ENCODE peak calls at places on chromosomes 12 and 14, in four cellular contexts. One of them, this sample, is unnamed.
A peak's percentile ranks its signal among the peaks of the same experiment; 100 is the strongest.

GRCh38 chr14:78950654-78951053 is 780.5 kb downstream of the NRXN3 start:
- DNase-seq in GM12878: no peak
- DNase-seq in HepG2: no peak
- DNase-seq in K562: no peak
- DNase-seq in this sample: no peak

GRCh38 chr12:93824514-93825500 is 147.6 kb downstream of the CRADD start:
- DNase-seq in GM12878: no peak
- DNase-seq in HepG2: no peak
- DNase-seq in K562: no peak
- DNase-seq in this sample: no peak

GRCh38 chr12:102757154-102757873 is 159.7 kb downstream of the PAH start:
- DNase-seq in GM12878: no peak
- DNase-seq in HepG2: no peak
- DNase-seq in K562: no peak
- DNase-seq in this sample: no peak

GRCh38 chr14:50061664-50062437 is 54.5 kb downstream of the VCPKMT start:
- DNase-seq in GM12878: peak; percentile 84
- DNase-seq in HepG2: peak; percentile 76
- DNase-seq in K562: peak; percentile 52
- DNase-seq in this sample: no peak

GRCh38 chr12:3083241-3083921 is 6.2 kb downstream of the TSPAN9 start:
- DNase-seq in GM12878: no peak
- DNase-seq in HepG2: no peak
- DNase-seq in K562: no peak
- DNase-seq in this sample: no peak

GRCh38 chr12:39892146-39892545 is 213.7 kb downstream of the SLC2A13 start:
- DNase-seq in GM12878: no peak
- DNase-seq in HepG2: no peak
- DNase-seq in K562: no peak
- DNase-seq in this sample: no peak

GRCh38 chr12:55861871-55862270 is 19.1 kb upstream of the MMP19 start:
- DNase-seq in GM12878: no peak
- DNase-seq in HepG2: no peak
- DNase-seq in K562: no peak
- DNase-seq in this sample: no peak

GRCh38 chr12:74365178-74365964 is 172.3 kb upstream of the ATXN7L3B start:
- DNase-seq in GM12878: no peak
- DNase-seq in HepG2: peak; percentile 21
- DNase-seq in K562: peak; percentile 40
- DNase-seq in this sample: no peak

GRCh38 chr12:42208574-42208973 is 29.5 kb downstream of the YAF2 start:
- DNase-seq in GM12878: no peak
- DNase-seq in HepG2: no peak
- DNase-seq in K562: no peak
- DNase-seq in this sample: no peak

GRCh38 chr14:89078021-89078676 is 253.7 kb downstream of the TTC8 start:
- DNase-seq in GM12878: no peak
- DNase-seq in HepG2: no peak
- DNase-seq in K562: no peak
- DNase-seq in this sample: no peak

GRCh38 chr12:90281156-90281868 is 572.7 kb upstream of the ATP2B1 start:
- DNase-seq in GM12878: no peak
- DNase-seq in HepG2: no peak
- DNase-seq in K562: no peak
- DNase-seq in this sample: no peak

GRCh38 chr12:124497658-124498057 is 69.8 kb downstream of the NCOR2 start:
- DNase-seq in GM12878: no peak
- DNase-seq in HepG2: no peak
- DNase-seq in K562: no peak
- DNase-seq in this sample: no peak

GRCh38 chr12:95259368-95259767 is 41.8 kb downstream of the VEZT start:
- DNase-seq in GM12878: no peak
- DNase-seq in HepG2: no peak
- DNase-seq in K562: no peak
- DNase-seq in this sample: no peak

GRCh38 chr12:121797937-121798801 is 4.7 kb upstream of the RHOF start:
- DNase-seq in GM12878: no peak
- DNase-seq in HepG2: no peak
- DNase-seq in K562: peak; percentile 65
- DNase-seq in this sample: no peak

GRCh38 chr14:91892918-91893527 is 25.7 kb upstream of the TC2N start:
- DNase-seq in GM12878: no peak
- DNase-seq in HepG2: peak; percentile 20
- DNase-seq in K562: peak; percentile 54
- DNase-seq in this sample: no peak

GRCh38 chr12:19856389-19856788 is 417.1 kb downstream of the AEBP2 start:
- DNase-seq in GM12878: no peak
- DNase-seq in HepG2: no peak
- DNase-seq in K562: no peak
- DNase-seq in this sample: no peak

GRCh38 chr12:31004666-31005065 is 69.0 kb upstream of the DDX11 start:
- DNase-seq in GM12878: no peak
- DNase-seq in HepG2: no peak
- DNase-seq in K562: no peak
- DNase-seq in this sample: no peak

GRCh38 chr14:61434315-61434714 is 112.9 kb downstream of the PRKCH start:
- DNase-seq in GM12878: no peak
- DNase-seq in HepG2: no peak
- DNase-seq in K562: no peak
- DNase-seq in this sample: no peak

GRCh38 chr14:44170099-44170498 is 337.0 kb downstream of the FSCB start:
- DNase-seq in GM12878: no peak
- DNase-seq in HepG2: no peak
- DNase-seq in K562: no peak
- DNase-seq in this sample: no peak

GRCh38 chr12:90959538-90960139 is 4.7 kb upstream of the CCER1 start:
- DNase-seq in GM12878: no peak
- DNase-seq in HepG2: peak; percentile 26
- DNase-seq in K562: peak; percentile 13
- DNase-seq in this sample: no peak

GRCh38 chr14:33676135-33676566 is 274.7 kb downstream of the EGLN3 start:
- DNase-seq in GM12878: no peak
- DNase-seq in HepG2: peak; percentile 60
- DNase-seq in K562: peak; percentile 48
- DNase-seq in this sample: peak; percentile 36

GRCh38 chr12:44603701-44604100 is 272.4 kb downstream of the NELL2 start:
- DNase-seq in GM12878: no peak
- DNase-seq in HepG2: no peak
- DNase-seq in K562: no peak
- DNase-seq in this sample: no peak

GRCh38 chr12:132489602-132490239 is at the start of gene FBRSL1:
- DNase-seq in GM12878: no peak
- DNase-seq in HepG2: peak; percentile 72
- DNase-seq in K562: peak; percentile 99
- DNase-seq in this sample: peak; percentile 46

GRCh38 chr12:100794441-100795192 is at the start of gene ANO4:
- DNase-seq in GM12878: no peak
- DNase-seq in HepG2: no peak
- DNase-seq in K562: no peak
- DNase-seq in this sample: peak; percentile 53

GRCh38 chr12:100789975-100790374 is 4.6 kb upstream of the ANO4 start:
- DNase-seq in GM12878: no peak
- DNase-seq in HepG2: no peak
- DNase-seq in K562: no peak
- DNase-seq in this sample: no peak

GRCh38 chr12:100790558-100790957 is 4.0 kb upstream of the ANO4 start:
- DNase-seq in GM12878: no peak
- DNase-seq in HepG2: no peak
- DNase-seq in K562: no peak
- DNase-seq in this sample: no peak

GRCh38 chr12:100793182-100793581 is 1.4 kb upstream of the ANO4 start:
- DNase-seq in GM12878: no peak
- DNase-seq in HepG2: no peak
- DNase-seq in K562: no peak
- DNase-seq in this sample: no peak

DNA sequence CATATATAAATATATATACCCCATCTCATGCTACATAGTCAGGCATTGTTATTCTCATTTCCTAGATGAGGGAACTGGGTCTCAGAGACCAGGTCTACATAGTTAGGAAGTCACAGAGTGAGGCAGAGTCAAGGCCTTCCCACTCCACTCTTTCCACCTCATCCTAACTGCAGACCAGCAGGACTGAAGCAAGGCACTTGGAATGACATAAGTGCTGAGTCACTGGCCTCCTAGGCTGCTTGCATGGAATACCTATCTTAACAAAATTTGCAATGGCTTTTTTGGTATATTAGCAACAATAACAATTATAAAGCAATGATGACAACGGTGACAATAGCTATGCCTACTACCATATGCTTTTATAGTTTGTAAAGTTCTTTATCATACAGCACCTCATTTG is 5.4 kb upstream of the ANO4 start:
- DNase-seq in GM12878: no peak
- DNase-seq in HepG2: no peak
- DNase-seq in K562: no peak
- DNase-seq in this sample: no peak
- TF ChIP-seq ATF2 in GM12878: no peak
- TF ChIP-seq ATF2 in HepG2: no peak
- TF ChIP-seq ATF2 in K562: no peak
- TF ChIP-seq ATF2 in this sample: no peak

GRCh38 chr12:59149995-59150642 is 229.8 kb upstream of the LRIG3 start:
- DNase-seq in GM12878: peak; percentile 21
- DNase-seq in HepG2: peak; percentile 77
- DNase-seq in K562: peak; percentile 23
- DNase-seq in this sample: no peak

GRCh38 chr12:59158681-59159080 is 238.4 kb upstream of the LRIG3 start:
- DNase-seq in GM12878: no peak
- DNase-seq in HepG2: no peak
- DNase-seq in K562: no peak
- DNase-seq in this sample: no peak

GRCh38 chr12:59151243-59151642 is 230.9 kb upstream of the LRIG3 start:
- DNase-seq in GM12878: no peak
- DNase-seq in HepG2: no peak
- DNase-seq in K562: no peak
- DNase-seq in this sample: no peak

GRCh38 chr12:59158066-59158465 is 237.8 kb upstream of the LRIG3 start:
- DNase-seq in GM12878: no peak
- DNase-seq in HepG2: no peak
- DNase-seq in K562: no peak
- DNase-seq in this sample: no peak

DNA sequence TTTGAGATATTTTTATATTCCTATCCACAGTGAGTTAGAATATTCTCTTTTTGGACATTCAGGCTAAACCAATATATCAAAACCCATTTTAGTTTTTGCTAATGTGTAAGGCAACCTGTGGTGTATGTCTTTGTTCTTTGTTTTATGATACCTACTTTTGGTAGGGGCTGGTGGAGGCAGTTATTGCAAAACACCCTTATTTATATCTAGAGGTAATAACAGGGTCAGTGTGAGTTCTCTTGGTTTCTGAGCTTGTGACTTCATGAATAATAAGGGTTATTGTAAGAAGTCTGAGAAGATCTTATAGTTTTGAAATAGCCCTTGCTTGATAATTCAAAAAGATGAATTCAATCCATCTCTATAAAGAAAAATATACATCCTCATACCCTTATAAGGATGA is 235.1 kb upstream of the LRIG3 start:
- DNase-seq in GM12878: no peak
- DNase-seq in HepG2: no peak
- DNase-seq in K562: no peak
- DNase-seq in this sample: no peak
- TF ChIP-seq HDAC2 in GM12878: no peak
- TF ChIP-seq HDAC2 in HepG2: no peak
- TF ChIP-seq HDAC2 in K562: no peak
- TF ChIP-seq HDAC2 in this sample: no peak

DNA sequence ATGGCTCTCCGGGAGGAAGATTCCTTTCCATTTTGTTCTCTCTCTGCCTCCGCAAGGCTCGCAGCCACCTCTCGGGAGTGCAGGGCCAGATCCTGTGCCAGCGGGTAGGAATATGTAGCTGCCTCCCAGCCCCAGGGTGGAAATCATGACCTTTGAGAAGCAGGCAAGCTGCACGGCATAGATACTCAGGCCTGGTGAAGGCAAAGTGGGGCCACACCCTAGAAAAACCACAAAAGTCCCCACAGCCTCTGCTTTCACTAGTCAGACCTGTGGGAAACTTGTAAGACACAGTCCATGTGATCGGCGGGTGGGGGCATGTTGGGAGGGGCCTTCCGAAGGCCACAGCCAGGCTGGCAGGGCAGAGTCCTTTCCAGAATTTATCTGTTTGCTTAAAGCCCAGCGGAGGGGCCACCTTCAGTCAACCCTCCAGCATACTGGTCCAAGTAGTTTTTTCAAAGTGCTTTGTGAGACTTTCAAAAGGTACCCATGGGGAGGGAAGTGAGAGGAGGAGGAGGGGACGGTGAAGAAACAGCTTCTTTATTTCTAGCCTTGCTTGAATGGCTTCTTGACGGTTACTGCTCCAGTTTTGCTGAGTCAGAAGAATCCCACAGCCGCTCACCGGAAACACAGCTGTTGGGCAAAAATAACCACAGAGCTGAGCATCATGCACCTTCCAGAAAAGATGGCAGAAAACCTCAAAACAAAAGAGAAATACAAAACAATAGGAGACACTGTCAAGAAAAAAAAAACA is at the start of gene MAP1LC3B2:
- DNase-seq in GM12878: peak; percentile 97
- DNase-seq in HepG2: peak; percentile 15
- DNase-seq in K562: peak; percentile 93
- DNase-seq in this sample: no peak
- TF ChIP-seq ATF2 in GM12878: peak; percentile 99
- TF ChIP-seq ATF2 in HepG2: no peak
- TF ChIP-seq ATF2 in K562: no peak
- TF ChIP-seq ATF2 in this sample: no peak

GRCh38 chr12:4307593-4308333 is 13.2 kb upstream of the TIGAR start:
- DNase-seq in GM12878: no peak
- DNase-seq in HepG2: peak; percentile 79
- DNase-seq in K562: peak; percentile 51
- DNase-seq in this sample: peak; percentile 87

GRCh38 chr12:4303750-4304149 is 17.3 kb upstream of the TIGAR start:
- DNase-seq in GM12878: no peak
- DNase-seq in HepG2: no peak
- DNase-seq in K562: no peak
- DNase-seq in this sample: no peak

GRCh38 chr12:4302881-4303280 is 18.1 kb upstream of the TIGAR start:
- DNase-seq in GM12878: no peak
- DNase-seq in HepG2: peak; percentile 31
- DNase-seq in K562: no peak
- DNase-seq in this sample: no peak

GRCh38 chr12:4312251-4312650 is 8.8 kb upstream of the TIGAR start:
- DNase-seq in GM12878: no peak
- DNase-seq in HepG2: no peak
- DNase-seq in K562: no peak
- DNase-seq in this sample: no peak

DNA sequence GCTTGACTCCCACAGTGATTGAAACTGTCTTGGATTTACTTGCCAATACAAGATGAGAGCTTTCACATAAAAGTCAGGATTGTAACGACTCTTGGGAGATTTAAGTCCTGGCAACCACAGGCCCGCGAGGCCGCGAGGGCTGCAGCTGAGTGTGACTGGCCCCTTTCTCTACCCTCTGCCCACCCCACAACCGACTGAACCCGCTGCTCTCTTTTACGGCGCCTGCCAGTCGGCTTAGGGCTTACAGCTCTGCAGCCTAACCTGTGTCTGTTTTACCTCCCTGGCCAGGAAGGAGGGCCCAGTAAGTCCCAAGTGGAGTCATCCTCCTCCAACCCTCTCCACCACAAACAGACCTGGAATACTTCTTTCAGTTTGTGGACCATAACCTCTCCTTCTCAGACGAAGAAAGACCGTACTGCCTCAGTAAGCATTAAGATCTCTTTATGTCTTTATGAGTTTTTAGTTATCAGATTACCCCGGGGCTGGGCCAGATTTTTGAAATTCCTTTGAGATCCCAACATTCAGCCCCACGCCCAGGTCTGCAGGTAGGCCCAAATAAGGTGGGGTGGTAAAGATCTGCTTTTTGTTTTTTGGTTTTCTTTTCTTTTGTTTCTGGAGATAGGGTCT is 12.6 kb upstream of the TIGAR start:
- DNase-seq in GM12878: no peak
- DNase-seq in HepG2: no peak
- DNase-seq in K562: no peak
- DNase-seq in this sample: no peak
- TF ChIP-seq HDAC2 in GM12878: no peak
- TF ChIP-seq HDAC2 in HepG2: no peak
- TF ChIP-seq HDAC2 in K562: no peak
- TF ChIP-seq HDAC2 in this sample: no peak